ENCODE peak calls at places on chromosome 13, in nine cellular contexts. N is BE2C, F is hepatocyte, G is tibial nerve, B is PC-9, E is endothelial cell of umbilical vein, D is left ventricle myocardium inferior, K is astrocyte, A is GM23248. S is an unnamed sample.

GRCh38 chr13:95457294-95457693 is 95.2 kb upstream of the CLDN10 start:
- DNase-seq in N (no peak), F (no peak), G (no peak), B (no peak), E (no peak), D (no peak), K (peak; percentile 10), A (no peak), S (no peak)

GRCh38 chr13:85709721-85710120 is 89.5 kb downstream of the SLITRK6 start:
- DNase-seq in N (no peak), F (no peak), G (no peak), B (no peak), E (no peak), D (no peak), K (no peak), A (no peak), S (no peak)

GRCh38 chr13:45122941-45123340 is 2.6 kb downstream of the GTF2F2 start:
- DNase-seq in N (no peak), F (no peak), G (no peak), B (no peak), E (no peak), D (no peak), K (no peak), A (no peak), S (no peak)

GRCh38 chr13:43303040-43303729 is 279.8 kb downstream of the DNAJC15 start:
- DNase-seq in N (peak; percentile 89), F (peak; percentile 83), G (no peak), B (no peak), E (peak; percentile 73), D (peak; percentile 54), K (peak; percentile 42), A (peak; percentile 72), S (peak; percentile 86)

GRCh38 chr13:51804295-51805172 is 571 bp upstream of the DHRS12 start:
- DNase-seq in N (no peak), F (peak; percentile 32), G (no peak), B (no peak), E (no peak), D (no peak), K (no peak), A (peak; percentile 40), S (no peak)

GRCh38 chr13:29753593-29754485 is 96.6 kb downstream of the UBL3 start:
- DNase-seq in N (no peak), F (no peak), G (no peak), B (no peak), E (no peak), D (no peak), K (peak; percentile 48), A (peak; percentile 63), S (no peak)

GRCh38 chr13:75445717-75446529 is 36.0 kb downstream of the TBC1D4 start:
- DNase-seq in N (no peak), F (no peak), G (no peak), B (peak; percentile 57), E (no peak), D (no peak), K (no peak), A (peak; percentile 59), S (no peak)

GRCh38 chr13:103022328-103022727 is 43.9 kb downstream of the SLC10A2 start:
- DNase-seq in N (no peak), F (no peak), G (no peak), B (no peak), E (no peak), D (no peak), K (no peak), A (no peak), S (no peak)

GRCh38 chr13:33251131-33251629 is 34.4 kb downstream of the STARD13 start:
- DNase-seq in N (peak; percentile 79), F (peak; percentile 28), G (no peak), B (peak; percentile 91), E (peak; percentile 87), D (no peak), K (peak; percentile 99), A (peak; percentile 94), S (no peak)

GRCh38 chr13:19632915-19633339 is 532 bp upstream of the MPHOSPH8 start:
- DNase-seq in N (no peak), F (no peak), G (no peak), B (no peak), E (no peak), D (no peak), K (no peak), A (no peak), S (no peak)

GRCh38 chr13:81990652-81991051 is 1649.7 kb upstream of the SPRY2 start:
- DNase-seq in N (no peak), F (no peak), G (no peak), B (no peak), E (no peak), D (no peak), K (no peak), A (no peak), S (peak; percentile 58)

GRCh38 chr13:79770056-79770455 is 289.1 kb downstream of the NDFIP2 start:
- DNase-seq in N (no peak), F (no peak), G (no peak), B (no peak), E (no peak), D (no peak), K (no peak), A (no peak), S (no peak)

GRCh38 chr13:77981191-77981925 is 62.7 kb upstream of the EDNRB start:
- DNase-seq in N (no peak), F (no peak), G (no peak), B (no peak), E (peak; percentile 37), D (no peak), K (peak; percentile 5), A (peak; percentile 27), S (no peak)

GRCh38 chr13:71864981-71865857 is 1.8 kb downstream of the DACH1 start:
- DNase-seq in N (peak; percentile 59), F (peak; percentile 34), G (no peak), B (no peak), E (peak; percentile 37), D (peak; percentile 32), K (peak; percentile 20), A (no peak), S (peak; percentile 77)

GRCh38 chr13:34939771-34940170 is 2.3 kb upstream of the NBEA start:
- DNase-seq in N (no peak), F (no peak), G (no peak), B (no peak), E (no peak), D (no peak), K (no peak), A (no peak), S (no peak)

GRCh38 chr13:31824705-31825512 is 85.6 kb downstream of the RXFP2 start:
- DNase-seq in N (peak; percentile 25), F (no peak), G (no peak), B (no peak), E (no peak), D (no peak), K (peak; percentile 41), A (peak; percentile 62), S (peak; percentile 48)

GRCh38 chr13:30846311-30846710 is 59.8 kb upstream of the MEDAG start:
- DNase-seq in N (no peak), F (no peak), G (no peak), B (peak; percentile 55), E (no peak), D (no peak), K (peak; percentile 92), A (peak; percentile 79), S (no peak)

GRCh38 chr13:73262862-73263627 is 204.2 kb downstream of the KLF5 start:
- DNase-seq in N (no peak), F (no peak), G (no peak), B (no peak), E (no peak), D (no peak), K (no peak), A (no peak), S (no peak)

GRCh38 chr13:31756346-31756745 is 17.0 kb downstream of the RXFP2 start:
- DNase-seq in N (no peak), F (no peak), G (no peak), B (no peak), E (no peak), D (no peak), K (peak; percentile 94), A (peak; percentile 96), S (no peak)

GRCh38 chr13:39133781-39134180 is 95.5 kb downstream of the NHLRC3 start:
- DNase-seq in N (no peak), F (no peak), G (no peak), B (no peak), E (no peak), D (no peak), K (no peak), A (no peak), S (no peak)

GRCh38 chr13:98480915-98481510 is 95.9 kb downstream of the STK24 start:
- DNase-seq in N (no peak), F (no peak), G (no peak), B (no peak), E (no peak), D (peak; percentile 60), K (no peak), A (no peak), S (no peak)
- H3K4me1 ChIP-seq in N (peaks cover 55% of the 10 kb centered on the region), F (peaks cover 43% of the 10 kb centered on the region), G (peaks cover 80% of the 10 kb centered on the region), B (peaks cover 70% of the 10 kb centered on the region), E (peaks cover 61% of the 10 kb centered on the region), D (peaks cover 98% of the 10 kb centered on the region), K (peaks cover 81% of the 10 kb centered on the region), A (peaks cover 41% of the 10 kb centered on the region), S (peaks cover 28% of the 10 kb centered on the region)

GRCh38 chr13:99659234-99659633 is 158.0 kb downstream of the TM9SF2 start:
- DNase-seq in N (no peak), F (no peak), G (no peak), B (peak; percentile 30), E (peak; percentile 11), D (no peak), K (no peak), A (no peak), S (no peak)
- H3K4me1 ChIP-seq in N (peaks cover 3% of the 10 kb centered on the region), F (peaks cover 14% of the 10 kb centered on the region), G (peaks cover 38% of the 10 kb centered on the region), B (no peaks in the 10 kb centered on the region), E (peaks cover 14% of the 10 kb centered on the region), D (peaks cover 28% of the 10 kb centered on the region), K (peaks cover 17% of the 10 kb centered on the region), A (peaks cover 7% of the 10 kb centered on the region), S (peaks cover 27% of the 10 kb centered on the region)

DNA sequence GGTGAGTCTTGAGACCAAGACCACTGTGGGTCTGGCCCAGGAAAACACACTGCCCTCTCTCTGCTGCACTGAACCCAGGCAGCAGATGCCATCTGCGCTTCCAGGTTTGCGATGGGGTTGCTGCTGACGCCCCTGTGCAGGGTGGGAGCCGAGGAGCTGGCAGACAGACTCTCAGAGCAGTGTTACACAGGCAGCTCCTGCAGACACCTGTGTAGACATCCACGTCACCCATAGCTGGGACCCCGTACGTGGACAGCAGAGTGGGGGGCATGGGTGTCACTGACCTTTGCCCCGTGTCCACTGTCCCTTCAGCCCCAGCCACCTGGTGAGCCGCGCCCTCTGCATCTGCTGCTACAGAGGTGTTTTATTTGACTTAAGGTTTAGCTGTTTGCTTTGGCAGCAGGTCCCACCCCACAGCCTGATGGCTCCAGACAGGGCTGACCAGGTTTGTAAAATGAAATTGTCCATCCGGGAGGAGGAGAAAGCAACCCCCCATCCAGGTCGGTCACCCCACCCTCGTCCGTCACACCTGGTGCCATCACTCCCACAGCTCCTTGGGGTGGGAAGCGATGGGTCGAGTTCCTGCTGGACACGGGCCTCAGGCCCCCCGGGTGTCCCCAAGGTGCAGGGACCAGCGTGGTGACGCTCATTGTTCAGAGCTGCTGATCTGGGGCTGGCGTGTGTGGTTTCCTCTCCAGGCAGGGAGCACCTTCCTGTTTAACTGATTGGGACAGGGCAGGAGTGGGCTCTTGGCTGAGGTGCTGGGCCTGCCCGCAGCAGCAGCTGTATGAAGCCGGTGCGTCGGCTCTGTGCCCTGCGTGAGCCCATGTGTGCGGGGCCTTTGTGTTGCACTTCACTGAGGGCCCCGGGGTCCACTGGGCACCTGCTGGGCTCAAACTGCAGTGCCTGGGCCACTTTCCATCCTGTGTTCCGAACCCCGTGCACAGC is 28.4 kb downstream of the MCF2L start:
- DNase-seq in N (no peak), F (no peak), G (no peak), B (no peak), E (no peak), D (no peak), K (no peak), A (no peak), S (no peak)
- H3K4me1 ChIP-seq in N (peaks cover 17% of the 10 kb centered on the region), F (peaks cover 25% of the 10 kb centered on the region), G (peaks cover 14% of the 10 kb centered on the region), B (peaks cover 23% of the 10 kb centered on the region), E (no peaks in the 10 kb centered on the region), D (peaks cover 95% of the 10 kb centered on the region), K (no peaks in the 10 kb centered on the region), A (no peaks in the 10 kb centered on the region), S (peaks cover 8% of the 10 kb centered on the region)

GRCh38 chr13:98486412-98486811 is 90.5 kb downstream of the STK24 start:
- DNase-seq in N (no peak), F (no peak), G (no peak), B (no peak), E (no peak), D (no peak), K (no peak), A (no peak), S (peak; percentile 48)
- H3K4me1 ChIP-seq in N (peaks cover 51% of the 10 kb centered on the region), F (peaks cover 48% of the 10 kb centered on the region), G (peaks cover 90% of the 10 kb centered on the region), B (peaks cover 60% of the 10 kb centered on the region), E (peaks cover 56% of the 10 kb centered on the region), D (peaks cover 96% of the 10 kb centered on the region), K (peaks cover 58% of the 10 kb centered on the region), A (peaks cover 52% of the 10 kb centered on the region), S (peaks cover 9% of the 10 kb centered on the region)

S was measured in endodermal cell.